ENCODE peak calls at places on chromosomes 16 and 17, in six cellular contexts. I is activated CD4-positive, alpha-beta T cell treated with anti-CD3 and anti-CD28 coated beads, Interleukin-2, amount 50 U/mL, for 1 hour; V is ELR; U is A172; O is T-helper 1 cell; X is NCI-H1048. D is an unnamed sample.
A peak's percentile ranks its signal among the peaks of the same experiment; 100 is the strongest.

GRCh38 chr16:30533748-30534367 is 800 bp downstream of the ZNF747 start:
- DNase-seq in I (no peak), V (peak; percentile 17), U (no peak), O (no peak), X (no peak), D (no peak)

GRCh38 chr17:81346090-81346907 is 49.0 kb upstream of the BAHCC1 start:
- DNase-seq in I (peak; percentile 95), V (peak; percentile 98), U (peak; percentile 82), O (peak; percentile 83), X (peak; percentile 94), D (peak; percentile 97)

GRCh38 chr17:57545836-57546305 is 199.2 kb downstream of the CCDC182 start:
- DNase-seq in I (no peak), V (no peak), U (no peak), O (no peak), X (no peak), D (no peak)

GRCh38 chr17:78315355-78316114 is 44.3 kb downstream of the SOCS3 start:
- DNase-seq in I (peak; percentile 50), V (peak; percentile 98), U (peak; percentile 98), O (no peak), X (no peak), D (peak; percentile 98)

GRCh38 chr16:77589071-77589755 is 133.1 kb upstream of the NUDT7 start:
- DNase-seq in I (no peak), V (no peak), U (no peak), O (no peak), X (no peak), D (peak; percentile 71)

GRCh38 chr17:43832976-43833829 is at the start of gene MPP3:
- DNase-seq in I (peak; percentile 55), V (peak; percentile 86), U (peak; percentile 53), O (peak; percentile 21), X (peak; percentile 31), D (peak; percentile 56)

GRCh38 chr16:27366687-27367462 is 35.1 kb upstream of the IL21R start:
- DNase-seq in I (no peak), V (no peak), U (no peak), O (no peak), X (no peak), D (no peak)

GRCh38 chr17:37089998-37090397 is 141.2 kb downstream of the AATF start:
- DNase-seq in I (peak; percentile 21), V (no peak), U (no peak), O (no peak), X (no peak), D (no peak)

GRCh38 chr17:78196712-78197111 is 9.6 kb downstream of the AFMID start:
- DNase-seq in I (no peak), V (no peak), U (no peak), O (no peak), X (no peak), D (no peak)

GRCh38 chr17:75036643-75037268 is 10.0 kb downstream of the ATP5PD start:
- DNase-seq in I (peak; percentile 93), V (peak; percentile 5), U (peak; percentile 51), O (peak; percentile 74), X (no peak), D (peak; percentile 51)

GRCh38 chr17:59607817-59608403 is 11.8 kb upstream of the CLTC start:
- DNase-seq in I (peak; percentile 21), V (peak; percentile 42), U (no peak), O (no peak), X (no peak), D (no peak)

GRCh38 chr17:77606865-77607210 is 351.7 kb upstream of the TNRC6C start:
- DNase-seq in I (no peak), V (no peak), U (no peak), O (no peak), X (no peak), D (no peak)

GRCh38 chr16:54585094-54585493 is 298.5 kb upstream of the IRX3 start:
- DNase-seq in I (no peak), V (no peak), U (no peak), O (no peak), X (no peak), D (no peak)

GRCh38 chr17:50877838-50878237 is 11.7 kb upstream of the TOB1 start:
- DNase-seq in I (no peak), V (no peak), U (no peak), O (no peak), X (no peak), D (no peak)

GRCh38 chr17:41555105-41555887 is 16.6 kb downstream of the KRT9 start:
- DNase-seq in I (no peak), V (peak; percentile 12), U (no peak), O (no peak), X (no peak), D (no peak)

GRCh38 chr16:86511317-86512161 is 1.2 kb downstream of the FOXF1 start:
- DNase-seq in I (no peak), V (peak; percentile 49), U (no peak), O (no peak), X (no peak), D (no peak)

GRCh38 chr17:41919165-41919817 is 540 bp upstream of the ACLY start:
- DNase-seq in I (peak; percentile 10), V (no peak), U (no peak), O (no peak), X (peak; percentile 28), D (no peak)

GRCh38 chr17:50212121-50212843 is 10.9 kb upstream of the COL1A1 start:
- DNase-seq in I (no peak), V (peak; percentile 89), U (no peak), O (no peak), X (no peak), D (peak; percentile 72)

GRCh38 chr17:6456914-6457687 is 12.8 kb downstream of the PIMREG start:
- DNase-seq in I (no peak), V (peak; percentile 81), U (peak; percentile 83), O (no peak), X (no peak), D (peak; percentile 28)

GRCh38 chr17:9991351-9991750 is 86.3 kb upstream of the RCVRN start:
- DNase-seq in I (no peak), V (no peak), U (no peak), O (no peak), X (no peak), D (no peak)

GRCh38 chr16:935684-936083 is 35.1 kb downstream of the LMF1 start:
- DNase-seq in I (no peak), V (no peak), U (no peak), O (no peak), X (no peak), D (no peak)

GRCh38 chr17:64779344-64780095 is 117.4 kb upstream of the SMURF2 start:
- DNase-seq in I (no peak), V (no peak), U (no peak), O (no peak), X (no peak), D (no peak)

GRCh38 chr17:18102640-18103039 is 5.9 kb upstream of the MYO15A start:
- DNase-seq in I (no peak), V (no peak), U (no peak), O (no peak), X (no peak), D (no peak)

GRCh38 chr17:73211745-73212144 is 18.9 kb downstream of the COG1 start:
- DNase-seq in I (peak; percentile 70), V (no peak), U (no peak), O (no peak), X (no peak), D (no peak)

GRCh38 chr16:3718019-3718391 is 681 bp upstream of the TRAP1 start:
- DNase-seq in I (no peak), V (no peak), U (no peak), O (no peak), X (no peak), D (peak; percentile 8)

GRCh38 chr17:67659028-67659427 is 58.7 kb upstream of the NOL11 start:
- DNase-seq in I (no peak), V (no peak), U (no peak), O (no peak), X (no peak), D (no peak)

GRCh38 chr17:15273141-15273793 is 8.1 kb upstream of the PMP22 start:
- DNase-seq in I (no peak), V (peak; percentile 96), U (peak; percentile 89), O (no peak), X (no peak), D (peak; percentile 90)

GRCh38 chr16:24203675-24204074 is 52.5 kb upstream of the CACNG3 start:
- DNase-seq in I (no peak), V (no peak), U (no peak), O (no peak), X (no peak), D (no peak)

GRCh38 chr17:38459556-38459955 is 31.3 kb downstream of the ARHGAP23 start:
- DNase-seq in I (no peak), V (no peak), U (no peak), O (no peak), X (no peak), D (no peak)

GRCh38 chr17:67700037-67700436 is 17.7 kb upstream of the NOL11 start:
- DNase-seq in I (no peak), V (no peak), U (no peak), O (no peak), X (no peak), D (no peak)

GRCh38 chr16:58638148-58639036 is 8.8 kb upstream of the CNOT1 start:
- DNase-seq in I (no peak), V (peak; percentile 92), U (peak; percentile 87), O (no peak), X (no peak), D (peak; percentile 81)

GRCh38 chr17:77002103-77003045 is 134.2 kb downstream of the MGAT5B start:
- DNase-seq in I (no peak), V (peak; percentile 96), U (peak; percentile 98), O (no peak), X (no peak), D (peak; percentile 91)

GRCh38 chr16:84065536-84066132 is 23.0 kb upstream of the SLC38A8 start:
- DNase-seq in I (no peak), V (peak; percentile 71), U (peak; percentile 60), O (no peak), X (no peak), D (peak; percentile 64)

GRCh38 chr16:56518435-56518834 is 1.4 kb downstream of the BBS2 start:
- DNase-seq in I (no peak), V (peak; percentile 36), U (peak; percentile 27), O (no peak), X (no peak), D (no peak)

GRCh38 chr17:57946798-57947358 is 8.3 kb downstream of the CUEDC1 start:
- DNase-seq in I (peak; percentile 4), V (peak; percentile 84), U (no peak), O (no peak), X (no peak), D (peak; percentile 81)

GRCh38 chr16:11315499-11315898 is 29.8 kb upstream of the RMI2 start:
- DNase-seq in I (no peak), V (peak; percentile 61), U (peak; percentile 95), O (no peak), X (no peak), D (peak; percentile 96)

GRCh38 chr17:65823713-65824112 is 262.3 kb upstream of the AXIN2 start:
- DNase-seq in I (no peak), V (no peak), U (no peak), O (no peak), X (no peak), D (no peak)

GRCh38 chr17:3723188-3723555 is 531 bp upstream of the HASPIN start:
- DNase-seq in I (no peak), V (no peak), U (no peak), O (no peak), X (no peak), D (no peak)

GRCh38 chr16:66520406-66521194 is 29.3 kb downstream of the TK2 start:
- DNase-seq in I (no peak), V (no peak), U (no peak), O (no peak), X (no peak), D (no peak)

GRCh38 chr17:2963332-2964027 is 99.9 kb downstream of the OR1D5 start:
- DNase-seq in I (no peak), V (no peak), U (no peak), O (no peak), X (no peak), D (no peak)